ENCODE peak calls at places on chromosomes 3 and 15, in five cellular contexts. V, F, G, S and P are unnamed samples.

GRCh38 chr15:69760263-69760855 is 307.7 kb downstream of the RPLP1 start:
- DNase-seq in G (no peak), V (peak), S (no peak), F (no peak), P (peak)

GRCh38 chr15:90697180-90697579 is 20.0 kb upstream of the BLM start:
- DNase-seq in F (no peak), V (no peak), S (no peak), G (no peak), P (no peak)

GRCh38 chr3:56796202-56796601 is 5.5 kb downstream of the ARHGEF3 start:
- DNase-seq in F (no peak), V (no peak), S (no peak), G (peak), P (no peak)

GRCh38 chr3:53570086-53570485 is 75.7 kb downstream of the CACNA1D start:
- DNase-seq in V (no peak), S (no peak), G (no peak), F (no peak), P (no peak)

GRCh38 chr15:73685561-73685960 is 1.4 kb downstream of the CD276 start:
- DNase-seq in S (no peak), G (no peak), V (no peak), F (no peak), P (no peak)

GRCh38 chr15:66746231-66746605 is 44.2 kb downstream of the SMAD6 start:
- DNase-seq in F (no peak), S (no peak), G (peak), V (no peak), P (no peak)

GRCh38 chr15:74226761-74227540 is 9.2 kb upstream of the CCDC33 start:
- DNase-seq in V (no peak), S (no peak), G (no peak), F (no peak), P (no peak)

GRCh38 chr3:190671658-190672057 is 157.8 kb downstream of the IL1RAP start:
- DNase-seq in S (no peak), V (no peak), F (no peak), G (no peak), P (no peak)

GRCh38 chr3:122893282-122893681 is 98.4 kb downstream of the SLC49A4 start:
- DNase-seq in F (no peak), V (no peak), G (no peak), S (no peak), P (no peak)

GRCh38 chr3:171366043-171366442 is 94.2 kb downstream of the TNIK start:
- DNase-seq in F (no peak), S (no peak), G (no peak), V (no peak), P (no peak)

GRCh38 chr3:48765376-48765775 is 48.4 kb upstream of the IP6K2 start:
- DNase-seq in G (no peak), F (peak), S (no peak), V (no peak), P (no peak)

GRCh38 chr3:39941941-39942340 is 132.5 kb downstream of the MYRIP start:
- DNase-seq in G (no peak), V (no peak), S (no peak), F (peak), P (no peak)

GRCh38 chr3:38563070-38563901 is 67.1 kb downstream of the EXOG start:
- DNase-seq in G (peak), S (no peak), V (no peak), F (no peak), P (no peak)

GRCh38 chr3:129947916-129948315 is 26.6 kb upstream of the TRH start:
- DNase-seq in G (no peak), F (no peak), V (no peak), S (no peak), P (no peak)

GRCh38 chr3:125684199-125684598 is 88.9 kb upstream of the OSBPL11 start:
- DNase-seq in G (peak), F (peak), V (no peak), S (peak), P (no peak)

GRCh38 chr15:101151286-101151685 is 100.6 kb downstream of the CHSY1 start:
- DNase-seq in G (peak), S (no peak), F (no peak), V (no peak), P (no peak)

GRCh38 chr3:9869955-9870354 is 10.1 kb downstream of the CIDEC start:
- DNase-seq in G (no peak), V (no peak), F (no peak), S (no peak), P (no peak)

GRCh38 chr15:49495993-49496747 is 73.1 kb downstream of the FGF7 start:
- DNase-seq in F (no peak), S (no peak), G (no peak), V (no peak), P (no peak)

GRCh38 chr3:4449043-4449803 is 17.8 kb downstream of the SUMF1 start:
- DNase-seq in F (no peak), V (no peak), S (no peak), G (no peak), P (no peak)

GRCh38 chr3:160125188-160125587 is 100.0 kb upstream of the C3orf80 start:
- DNase-seq in G (no peak), S (no peak), F (no peak), V (no peak), P (no peak)

GRCh38 chr15:33742286-33742685 is 226.0 kb upstream of the CHRM5 start:
- DNase-seq in S (no peak), F (no peak), V (no peak), G (no peak), P (no peak)

GRCh38 chr15:74422723-74423442 is 10.9 kb downstream of the SEMA7A start:
- DNase-seq in G (no peak), V (no peak), F (no peak), S (no peak), P (no peak)

GRCh38 chr3:127488141-127488672 is 102.3 kb downstream of the TPRA1 start:
- DNase-seq in S (no peak), F (no peak), V (no peak), G (no peak), P (no peak)

GRCh38 chr15:93088981-93089854 is at the start of gene RGMA:
- DNase-seq in S (peak), G (peak), F (no peak), V (no peak), P (no peak)

GRCh38 chr15:41827880-41828746 is at the start of gene JMJD7:
- DNase-seq in F (peak), V (peak), G (peak), S (peak), P (peak)
- TF ChIP-seq POLR2AphosphoS5 in F (peak), V (peak), G (peak), S (peak), P (peak)

DNA sequence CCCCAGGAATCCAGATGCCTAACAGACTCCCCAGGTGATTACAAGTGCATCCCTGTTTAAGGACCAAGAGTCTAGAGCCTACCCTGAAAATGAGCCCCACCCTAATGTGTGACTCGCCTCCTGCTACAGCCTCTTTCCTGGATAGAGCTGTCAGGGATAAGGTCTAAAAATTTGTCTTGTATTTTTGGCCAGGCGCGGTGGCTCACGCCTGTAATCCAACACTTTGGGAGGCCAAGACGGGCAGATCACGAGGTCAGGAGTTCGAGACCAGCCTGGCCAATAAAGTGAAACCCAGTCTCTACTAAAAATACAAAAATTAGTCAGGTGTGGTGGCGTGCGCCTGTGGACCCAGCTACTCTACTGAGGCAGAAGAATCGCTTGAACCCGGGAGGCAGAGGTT is 11.2 kb downstream of the TMC3 start:
- DNase-seq in G (no peak), F (no peak), S (no peak), V (no peak), P (no peak)
- TF ChIP-seq POLR2AphosphoS5 in G (no peak), F (no peak), S (no peak), V (no peak), P (no peak)

DNA sequence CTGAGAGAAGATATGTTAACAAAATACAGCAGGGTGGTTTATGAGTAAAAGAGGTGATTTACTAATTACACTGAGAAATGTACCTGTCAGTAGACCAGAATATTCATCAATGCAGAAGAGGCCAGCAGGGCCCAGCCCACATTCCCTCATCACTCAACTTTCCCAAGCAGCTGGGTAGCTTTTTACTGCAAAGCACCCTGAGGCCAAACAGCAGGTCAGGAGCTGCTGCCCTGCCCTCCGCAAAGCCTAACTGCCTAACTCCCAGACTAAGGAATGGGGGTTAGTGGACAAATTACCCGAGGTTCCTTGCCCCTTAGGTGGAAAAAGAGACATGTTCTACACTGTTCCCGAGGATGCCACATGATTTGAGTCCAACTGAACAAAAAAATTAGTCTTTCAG is 108.2 kb downstream of the TBL1XR1 start:
- DNase-seq in F (no peak), V (no peak), S (no peak), G (no peak), P (no peak)
- TF ChIP-seq POLR2AphosphoS5 in F (no peak), V (no peak), S (no peak), G (no peak), P (no peak)

GRCh38 chr15:67853454-67853853 is 13.6 kb upstream of the RNU6-1 start:
- DNase-seq in F (no peak), V (no peak), G (no peak), S (no peak), P (no peak)
- TF ChIP-seq POLR2AphosphoS5 in F (no peak), V (no peak), G (no peak), S (no peak), P (no peak)

GRCh38 chr3:31532587-31533168 is at the start of gene STT3B:
- DNase-seq in G (peak), V (no peak), F (peak), S (peak), P (no peak)
- TF ChIP-seq POLR2AphosphoS5 in G (peak), V (peak), F (peak), S (peak), P (peak)

DNA sequence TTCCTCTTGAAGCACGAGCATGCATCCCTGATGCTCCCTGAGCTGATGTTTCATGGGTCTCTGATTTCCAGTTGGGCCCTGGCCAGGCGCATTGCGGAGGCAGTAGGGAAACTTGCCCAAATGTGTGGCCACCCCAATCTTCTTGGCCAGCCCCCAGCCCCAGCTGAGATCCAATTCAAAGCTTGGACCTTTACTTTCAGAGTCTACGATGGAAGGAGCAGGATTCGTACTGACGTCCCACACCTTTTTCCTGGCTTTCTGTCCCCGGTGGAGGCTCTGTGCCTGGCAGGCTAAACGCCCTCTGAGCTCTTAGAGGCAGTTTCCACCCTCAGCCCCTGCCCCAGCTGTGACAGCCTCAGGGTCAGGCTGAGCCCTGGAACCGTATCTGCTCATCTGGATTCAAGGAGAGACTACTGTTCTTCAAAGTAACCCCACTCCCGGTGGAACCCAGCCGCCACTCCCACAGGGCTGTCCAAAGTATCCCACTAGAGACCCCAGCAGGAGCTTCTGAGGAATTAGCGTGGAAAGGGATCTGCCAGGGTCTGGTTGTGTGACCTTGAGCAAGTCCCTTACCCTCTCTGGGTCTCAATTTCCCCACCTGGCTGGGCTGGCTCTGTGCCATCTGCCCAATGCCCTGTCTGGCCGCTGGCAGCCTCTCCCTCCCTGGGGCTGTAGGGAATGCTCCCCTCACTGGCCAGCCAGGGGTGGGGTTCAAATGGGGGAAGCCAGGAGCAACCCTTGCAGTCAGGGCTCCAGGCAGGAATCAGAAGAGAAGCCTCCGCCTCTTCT is 37.3 kb downstream of the CPN2 start:
- DNase-seq in F (no peak), S (no peak), V (no peak), G (peak), P (no peak)
- TF ChIP-seq POLR2AphosphoS5 in F (no peak), S (no peak), V (no peak), G (peak), P (no peak)

GRCh38 chr3:24493951-24494615 is 567 bp downstream of the THRB start:
- DNase-seq in S (peak), G (peak), F (peak), V (no peak), P (no peak)

GRCh38 chr3:24496529-24497482 is 2.2 kb upstream of the THRB start:
- DNase-seq in V (no peak), S (peak), G (peak), F (peak), P (no peak)

GRCh38 chr3:24495334-24495994 is 814 bp upstream of the THRB start:
- DNase-seq in G (peak), S (peak), F (peak), V (no peak), P (no peak)

GRCh38 chr3:24492971-24493551 is 1.6 kb downstream of the THRB start:
- DNase-seq in F (no peak), V (no peak), G (no peak), S (no peak), P (no peak)

DNA sequence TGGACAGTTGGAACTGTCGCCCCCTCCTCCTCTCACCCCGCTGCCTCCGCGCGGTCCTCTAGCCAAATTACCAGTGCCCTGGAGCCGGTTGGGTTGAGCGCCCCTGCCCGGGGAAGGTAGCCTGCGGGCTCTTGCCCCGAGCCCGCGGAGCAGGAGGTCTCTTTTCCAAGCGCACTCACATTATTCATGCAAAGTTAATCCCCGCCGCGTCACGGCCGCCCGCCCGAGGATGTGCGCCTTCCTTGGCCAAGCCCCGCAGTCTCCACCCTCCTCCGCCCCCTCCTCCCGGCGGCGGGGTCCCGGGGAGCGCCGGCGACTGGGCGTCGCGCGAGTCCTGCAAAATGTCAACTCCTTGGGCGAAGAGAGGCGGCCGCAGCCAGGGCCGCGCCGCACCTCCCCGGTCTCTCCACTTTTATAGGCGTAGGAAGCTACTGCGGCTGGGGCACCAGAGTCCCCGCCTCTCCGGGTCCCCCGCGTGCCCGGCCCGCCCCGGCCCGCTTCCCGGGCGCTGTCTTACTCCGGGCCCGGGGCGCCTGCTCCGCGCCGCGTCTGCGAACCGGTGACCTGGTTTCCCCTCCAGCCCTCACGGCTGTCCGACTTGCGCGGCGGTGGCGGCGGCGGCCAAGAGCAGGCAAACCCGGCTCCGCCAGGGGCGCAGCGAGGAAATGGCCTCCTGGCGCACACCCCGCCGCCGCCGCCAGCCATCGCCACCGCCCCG is at the start of gene THRB:
- DNase-seq in S (peak), F (peak), V (no peak), G (peak), P (no peak)
- TF ChIP-seq POLR2AphosphoS5 in S (no peak), F (peak), V (no peak), G (peak), P (peak)

GRCh38 chr3:72661115-72661457 is 187.2 kb downstream of the SHQ1 start:
- DNase-seq in G (peak), V (no peak), F (peak), S (peak), P (no peak)
- TF ChIP-seq POLR2AphosphoS5 in G (peak), V (no peak), F (peak), S (no peak), P (no peak)